ENCODE peak calls at places on chromosomes 5 and 9, in nine cellular contexts. V is AG09319, C is A673, Y is right lobe of liver, N is GM10248, D is prostate gland, A is Peyer's patch, X is dorsolateral prefrontal cortex, G is astrocyte of the spinal cord. R is an unnamed sample.

GRCh38 chr9:96258967-96259366 is 43.0 kb downstream of the HSD17B3 start:
- DNase-seq in V (no peak), C (no peak), Y (no peak), N (no peak), D (no peak), A (no peak), X (no peak), G (no peak), R (no peak)

GRCh38 chr5:140574165-140574564 is 9.5 kb downstream of the SLC35A4 start:
- DNase-seq in V (no peak), C (no peak), Y (no peak), N (no peak), D (no peak), A (no peak), X (no peak), G (no peak), R (no peak)

GRCh38 chr9:88198346-88198807 is 60.1 kb upstream of the SPATA31C2 start:
- DNase-seq in V (no peak), C (peak), Y (no peak), N (no peak), D (no peak), A (no peak), X (no peak), G (peak), R (peak)

GRCh38 chr9:81906656-81907055 is 21.6 kb upstream of the SPATA31D4 start:
- DNase-seq in V (no peak), C (no peak), Y (no peak), N (no peak), D (no peak), A (no peak), X (no peak), G (peak), R (no peak)

GRCh38 chr5:146965781-146966659 is 87.5 kb upstream of the PPP2R2B start:
- DNase-seq in V (peak), C (peak), Y (no peak), N (peak), D (peak), A (peak), X (no peak), G (peak), R (peak)

GRCh38 chr9:31519424-31519823 is 865.0 kb upstream of the ACO1 start:
- DNase-seq in V (no peak), C (no peak), Y (no peak), N (no peak), D (no peak), A (no peak), X (no peak), G (no peak), R (no peak)

GRCh38 chr5:78243639-78244038 is 50.9 kb downstream of the AP3B1 start:
- DNase-seq in V (peak), C (peak), Y (no peak), N (no peak), D (no peak), A (no peak), X (no peak), G (peak), R (peak)

GRCh38 chr5:103205991-103206700 is 52.4 kb upstream of the MACIR start:
- DNase-seq in V (no peak), C (no peak), Y (no peak), N (no peak), D (no peak), A (no peak), X (no peak), G (no peak), R (no peak)

GRCh38 chr9:82090041-82090440 is 101.5 kb downstream of the SPATA31D1 start:
- DNase-seq in V (no peak), C (no peak), Y (no peak), N (no peak), D (no peak), A (no peak), X (no peak), G (no peak), R (no peak)

GRCh38 chr9:94908041-94908563 is 181.6 kb downstream of the AOPEP start:
- DNase-seq in V (no peak), C (no peak), Y (no peak), N (no peak), D (no peak), A (no peak), X (no peak), G (peak), R (no peak)

GRCh38 chr9:76181020-76181641 is 213.1 kb downstream of the RFK start:
- DNase-seq in V (no peak), C (no peak), Y (no peak), N (no peak), D (peak), A (no peak), X (no peak), G (peak), R (peak)

GRCh38 chr5:93311825-93312224 is 269.2 kb downstream of the NR2F1-AS1 start:
- DNase-seq in V (no peak), C (no peak), Y (no peak), N (no peak), D (no peak), A (no peak), X (no peak), G (no peak), R (no peak)

GRCh38 chr9:84778537-84778936 is 109.0 kb downstream of the NTRK2 start:
- DNase-seq in V (no peak), C (no peak), Y (no peak), N (no peak), D (no peak), A (no peak), X (peak), G (no peak), R (no peak)

GRCh38 chr5:122142480-122142879 is 13.1 kb downstream of the ZNF474 start:
- DNase-seq in V (no peak), C (no peak), Y (no peak), N (no peak), D (no peak), A (no peak), X (no peak), G (peak), R (peak)

GRCh38 chr5:156137482-156137881 is 189.5 kb upstream of the SGCD start:
- DNase-seq in V (no peak), C (no peak), Y (no peak), N (no peak), D (no peak), A (no peak), X (no peak), G (no peak), R (no peak)

GRCh38 chr5:144377207-144377606 is 206.5 kb downstream of the KCTD16 start:
- DNase-seq in V (no peak), C (no peak), Y (no peak), N (no peak), D (no peak), A (no peak), X (no peak), G (no peak), R (no peak)

GRCh38 chr5:99835791-99836190 is 699.4 kb upstream of the FAM174A start:
- DNase-seq in V (no peak), C (no peak), Y (peak), N (no peak), D (no peak), A (no peak), X (no peak), G (no peak), R (no peak)

GRCh38 chr9:26955222-26955903 is 849 bp upstream of the IFT74 start:
- DNase-seq in V (no peak), C (no peak), Y (no peak), N (peak), D (no peak), A (no peak), X (no peak), G (no peak), R (peak)

GRCh38 chr9:95749493-95749892 is 126.0 kb upstream of the ERCC6L2 start:
- DNase-seq in V (no peak), C (no peak), Y (no peak), N (no peak), D (no peak), A (no peak), X (no peak), G (no peak), R (no peak)

GRCh38 chr5:52943285-52943684 is 45.9 kb upstream of the ITGA2 start:
- DNase-seq in V (no peak), C (no peak), Y (no peak), N (no peak), D (no peak), A (no peak), X (no peak), G (no peak), R (no peak)
- TF ChIP-seq CTCF in V (no peak), C (peak), Y (no peak), N (no peak), D (no peak), A (no peak), X (no peak), G (peak), R (peak)

GRCh38 chr9:21993893-21994525 is at the start of gene CDKN2A:
- DNase-seq in V (no peak), C (no peak), Y (peak), N (peak), D (no peak), A (peak), X (no peak), G (no peak), R (peak)
- TF ChIP-seq CTCF in V (peak), C (no peak), Y (no peak), N (peak), D (no peak), A (no peak), X (no peak), G (no peak), R (no peak)

DNA sequence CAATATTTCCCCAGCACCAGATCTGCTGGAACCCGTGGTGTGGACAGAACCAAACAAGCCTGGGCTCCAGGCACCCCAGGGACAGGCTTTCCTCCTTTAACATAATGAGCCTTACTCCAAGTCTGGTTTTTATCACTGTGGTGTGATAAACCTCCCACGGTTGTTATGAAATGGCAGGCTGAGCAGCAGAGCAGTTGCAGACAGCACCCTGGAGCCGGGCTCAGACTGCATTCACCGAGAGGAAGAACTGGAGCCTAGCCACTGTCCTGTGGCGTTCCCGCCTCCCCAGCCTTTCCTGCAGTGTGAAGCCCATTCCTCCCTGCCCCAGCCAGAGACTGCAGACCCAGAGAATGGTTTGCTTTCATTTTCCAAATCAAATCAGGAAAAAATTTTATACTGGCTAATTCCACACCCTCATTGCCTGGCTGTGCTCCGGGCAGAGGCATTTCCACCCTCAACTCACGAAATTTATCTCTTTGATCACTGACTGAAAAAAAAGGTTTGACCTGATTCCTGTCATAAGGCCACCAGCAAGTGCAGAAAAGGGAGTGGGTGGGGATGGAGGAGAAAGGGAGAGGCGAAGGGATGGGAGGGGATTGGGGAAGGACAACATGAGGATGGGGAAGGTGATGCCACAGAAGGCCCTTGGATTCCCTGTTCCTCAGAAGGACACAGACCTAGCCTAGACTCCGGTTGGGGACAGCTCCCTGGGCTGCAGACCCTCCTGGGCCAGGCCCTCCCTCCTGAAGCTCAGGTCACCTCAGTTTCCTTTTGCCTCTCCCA is 18.9 kb downstream of the IPPK start:
- DNase-seq in V (peak), C (peak), Y (no peak), N (no peak), D (no peak), A (no peak), X (peak), G (peak), R (peak)
- TF ChIP-seq CTCF in V (no peak), C (no peak), Y (no peak), N (no peak), D (no peak), A (no peak), X (no peak), G (no peak), R (no peak)

DNA sequence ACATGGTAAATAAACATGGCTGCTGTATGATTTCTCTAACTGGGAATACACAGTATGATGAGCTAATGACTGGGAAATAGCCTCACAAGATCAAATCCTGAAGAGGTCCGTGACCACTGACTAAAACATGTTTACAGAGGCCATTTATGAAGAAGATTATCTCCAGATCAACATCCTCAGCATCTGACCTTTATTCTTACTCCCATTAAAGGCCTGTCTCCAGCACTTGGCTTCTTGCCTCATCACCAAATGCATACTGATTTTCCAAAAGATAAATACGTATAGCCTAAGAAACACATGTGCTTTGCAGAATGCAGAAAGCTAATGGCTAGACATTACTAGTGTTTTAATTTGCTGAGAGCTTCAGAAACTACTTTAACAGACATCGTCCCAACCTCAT is 108.0 kb upstream of the TSLP start:
- DNase-seq in V (no peak), C (no peak), Y (no peak), N (no peak), D (no peak), A (no peak), X (no peak), G (no peak), R (peak)
- TF ChIP-seq CTCF in V (no peak), C (no peak), Y (no peak), N (no peak), D (no peak), A (no peak), X (no peak), G (no peak), R (no peak)